ENCODE peak calls at places on chromosome 21, in eight cellular contexts. I is colonic mucosa, L is uterus, M is lower lobe of right lung, G is neural progenitor cell, R is A673, T is esophagus squamous epithelium, E is psoas muscle. P is an unnamed sample.

GRCh38 chr21:39156024-39156423 is 27.2 kb downstream of the PSMG1 start:
- DNase-seq in G (no peak), L (no peak), I (no peak), E (no peak), T (no peak), M (no peak), R (no peak), P (no peak)

GRCh38 chr21:41846033-41846317 is 33.2 kb downstream of the PRDM15 start:
- DNase-seq in I (no peak), E (no peak), T (no peak), M (no peak), G (no peak), L (no peak), R (no peak), P (no peak)

GRCh38 chr21:27339902-27340301 is 373.0 kb upstream of the ADAMTS5 start:
- DNase-seq in T (no peak), G (no peak), E (no peak), M (no peak), L (no peak), I (no peak), R (no peak), P (no peak)

GRCh38 chr21:44820851-44821250 is 3.0 kb upstream of the SUMO3 start:
- DNase-seq in I (no peak), T (no peak), L (no peak), E (no peak), G (no peak), R (no peak), M (no peak), P (no peak)

GRCh38 chr21:15686506-15686905 is 43.3 kb upstream of the USP25 start:
- DNase-seq in M (no peak), G (no peak), T (no peak), R (no peak), L (no peak), I (no peak), E (no peak), P (no peak)

GRCh38 chr21:34933609-34934345 is 115.3 kb downstream of the RUNX1 start:
- DNase-seq in G (no peak), T (no peak), M (no peak), I (no peak), R (no peak), L (no peak), E (no peak), P (no peak)

GRCh38 chr21:15159382-15160020 is 94.7 kb upstream of the NRIP1 start:
- DNase-seq in R (no peak), T (no peak), E (no peak), M (no peak), G (no peak), I (no peak), L (no peak), P (no peak)

GRCh38 chr21:14058566-14058965 is 152.2 kb downstream of the LIPI start:
- DNase-seq in M (peak; percentile 38), R (no peak), T (no peak), G (no peak), L (no peak), I (no peak), E (no peak), P (peak; percentile 42)

GRCh38 chr21:43865471-43866181 is 603 bp downstream of the AGPAT3 start:
- DNase-seq in L (peak; percentile 40), E (peak; percentile 65), I (peak; percentile 69), M (peak; percentile 77), G (peak; percentile 50), T (no peak), R (peak; percentile 26), P (peak; percentile 74)

GRCh38 chr21:14968029-14968428 is 96.8 kb downstream of the NRIP1 start:
- DNase-seq in E (no peak), M (no peak), I (no peak), L (no peak), R (no peak), T (no peak), G (no peak), P (no peak)

GRCh38 chr21:35720065-35720810 is 340.1 kb downstream of the SETD4 start:
- DNase-seq in E (no peak), L (no peak), T (no peak), G (no peak), R (no peak), M (no peak), I (no peak), P (no peak)

GRCh38 chr21:35051287-35051818 is 2.3 kb upstream of the RUNX1 start:
- DNase-seq in M (peak; percentile 95), R (peak; percentile 16), T (peak; percentile 42), E (peak; percentile 88), I (peak; percentile 87), L (peak; percentile 31), G (peak; percentile 87), P (peak; percentile 89)

GRCh38 chr21:37800496-37801061 is 115.7 kb downstream of the KCNJ6 start:
- DNase-seq in E (no peak), M (no peak), G (no peak), T (no peak), I (no peak), R (no peak), L (no peak), P (no peak)

GRCh38 chr21:17988038-17988437 is 168.9 kb upstream of the C21orf91 start:
- DNase-seq in G (no peak), L (no peak), M (no peak), T (no peak), R (no peak), I (no peak), E (no peak), P (no peak)

GRCh38 chr21:41802684-41803083 is 35.8 kb upstream of the RIPK4 start:
- DNase-seq in E (peak; percentile 63), I (peak; percentile 39), T (no peak), L (peak; percentile 67), M (no peak), G (no peak), R (peak; percentile 45), P (no peak)

GRCh38 chr21:26835027-26835713 is 10.0 kb downstream of the ADAMTS1 start:
- DNase-seq in L (no peak), I (no peak), G (no peak), M (no peak), T (no peak), E (no peak), R (no peak), P (no peak)

GRCh38 chr21:33265664-33266049 is 510 bp upstream of the IL10RB start:
- DNase-seq in M (peak; percentile 86), G (peak; percentile 45), I (peak; percentile 50), R (no peak), T (peak; percentile 30), L (no peak), E (peak; percentile 40), P (peak; percentile 61)
- TF ChIP-seq CTCF in M (no peak), G (no peak), I (no peak), R (no peak), T (no peak), L (no peak), E (no peak), P (no peak)

GRCh38 chr21:25456672-25457071 is 150.6 kb downstream of the MRPL39 start:
- DNase-seq in M (no peak), E (no peak), L (no peak), G (no peak), I (no peak), R (no peak), T (no peak), P (no peak)

GRCh38 chr21:25449950-25450349 is 157.3 kb downstream of the MRPL39 start:
- DNase-seq in L (no peak), T (no peak), G (no peak), R (no peak), I (no peak), E (no peak), M (no peak), P (no peak)

GRCh38 chr21:25457946-25458345 is 149.3 kb downstream of the MRPL39 start:
- DNase-seq in R (no peak), I (no peak), T (no peak), L (no peak), G (no peak), M (no peak), E (no peak), P (no peak)

GRCh38 chr21:25457411-25457810 is 149.9 kb downstream of the MRPL39 start:
- DNase-seq in R (peak; percentile 11), E (no peak), L (no peak), I (no peak), T (no peak), G (no peak), M (no peak), P (no peak)

DNA sequence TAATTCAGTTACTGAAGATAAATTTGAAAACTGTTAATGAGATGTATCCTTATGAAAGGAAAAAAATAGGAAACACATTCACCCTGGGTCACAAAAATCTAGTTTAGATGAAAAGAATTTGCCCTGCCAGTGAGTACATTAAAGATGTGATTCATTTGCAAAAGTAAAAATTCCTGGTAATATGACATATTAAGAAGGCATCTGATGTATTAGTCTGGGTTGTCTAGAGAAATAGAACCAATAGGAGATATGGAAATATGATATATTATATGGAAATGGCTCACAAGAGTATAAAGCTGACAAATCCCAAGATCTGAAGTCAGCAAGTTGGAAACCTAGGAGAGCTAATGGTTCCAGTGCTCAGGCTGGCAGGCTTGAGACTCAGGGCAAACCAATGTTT is 153.8 kb downstream of the MRPL39 start:
- DNase-seq in M (no peak), L (no peak), R (no peak), G (no peak), E (no peak), I (no peak), T (no peak), P (no peak)
- H3K9me3 ChIP-seq in M (no peaks in the 10 kb centered on the region), L (no peaks in the 10 kb centered on the region), R (no peaks in the 10 kb centered on the region), G (no peaks in the 10 kb centered on the region), E (no peaks in the 10 kb centered on the region), I (no peaks in the 10 kb centered on the region), T (no peaks in the 10 kb centered on the region), P (no peaks in the 10 kb centered on the region)

DNA sequence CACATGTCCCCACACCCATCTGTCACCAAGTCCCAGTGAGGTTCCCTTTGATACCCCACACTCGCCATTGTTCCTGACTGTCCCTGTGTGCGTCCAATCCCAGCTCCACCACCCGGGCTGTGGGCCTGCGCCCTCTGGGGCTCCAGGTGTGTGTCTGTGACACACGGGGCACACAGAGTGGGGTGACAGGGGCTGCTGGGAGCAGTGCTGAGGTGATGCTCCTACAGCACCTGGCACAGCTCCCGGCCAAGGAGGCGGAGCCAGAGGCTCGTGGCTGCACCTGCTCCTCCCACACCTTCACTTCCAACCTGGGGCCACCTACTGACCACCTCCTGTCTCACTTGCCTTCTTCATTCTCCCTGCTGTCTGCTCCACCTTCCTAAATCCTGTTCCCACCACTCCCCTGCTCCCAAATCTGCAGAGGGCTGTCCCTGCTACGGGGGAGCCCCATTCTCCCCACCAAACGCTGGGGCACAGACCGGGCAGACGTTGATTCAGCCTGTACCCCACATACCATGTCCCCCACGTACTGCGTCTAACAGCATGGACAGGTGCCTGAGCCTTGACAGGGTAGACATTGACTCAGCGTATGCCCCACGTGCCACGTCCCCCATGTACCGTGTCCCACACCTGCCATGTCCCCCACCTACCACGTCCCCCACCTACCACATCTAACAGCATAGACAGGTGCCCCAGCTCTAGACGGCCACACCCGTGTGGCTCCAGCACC is 16.4 kb downstream of the WDR4 start:
- DNase-seq in M (no peak), R (no peak), G (no peak), E (no peak), I (peak; percentile 58), L (no peak), T (no peak), P (no peak)
- TF ChIP-seq CTCF in M (no peak), R (no peak), G (no peak), E (no peak), I (no peak), L (no peak), T (no peak), P (no peak)

DNA sequence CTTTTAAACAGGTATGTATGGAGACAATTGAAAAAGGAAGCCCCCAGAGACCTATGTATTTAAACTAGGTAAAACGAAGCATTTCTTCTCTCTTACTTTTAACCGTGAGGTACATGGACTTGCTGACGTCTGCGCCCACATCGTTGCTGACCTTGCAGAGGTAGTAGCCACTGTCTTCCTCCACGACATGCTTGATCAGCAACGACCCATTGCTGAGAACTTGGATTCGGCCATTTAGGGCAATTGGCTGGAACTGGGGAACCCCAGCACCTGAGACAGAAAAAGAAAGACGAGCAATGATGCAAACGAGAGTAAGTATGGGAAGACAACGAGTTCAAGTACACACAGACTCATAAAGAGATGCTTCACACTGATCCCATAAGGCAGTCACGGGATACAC is 408.8 kb downstream of the PCP4 start:
- DNase-seq in G (no peak), I (no peak), L (no peak), T (no peak), M (no peak), E (no peak), R (no peak), P (no peak)
- H3K9me3 ChIP-seq in G (no peaks in the 10 kb centered on the region), I (no peaks in the 10 kb centered on the region), L (no peaks in the 10 kb centered on the region), T (no peaks in the 10 kb centered on the region), M (no peaks in the 10 kb centered on the region), E (no peaks in the 10 kb centered on the region), R (peaks cover 25% of the 10 kb centered on the region), P (no peaks in the 10 kb centered on the region)